ENCODE peak calls at places on chromosomes 4 and X, in four cellular contexts. One of them, this sample, is unnamed.
A peak's percentile ranks its signal among the peaks of the same experiment; 100 is the strongest.

GRCh38 chr4:89836031-89836777 is 757 bp downstream of the SNCA start:
- DNase-seq in heart left ventricle: no peak
- DNase-seq in Calu3: peak; percentile 3
- DNase-seq in RWPE1: no peak
- DNase-seq in this sample: no peak

GRCh38 chr4:302381-302780 is 2.9 kb downstream of the ZNF732 start:
- DNase-seq in heart left ventricle: no peak
- DNase-seq in Calu3: no peak
- DNase-seq in RWPE1: no peak
- DNase-seq in this sample: no peak

GRCh38 chrX:39196192-39197102 is 395.2 kb downstream of the MID1IP1 start:
- DNase-seq in heart left ventricle: no peak
- DNase-seq in Calu3: peak; percentile 34
- DNase-seq in RWPE1: peak; percentile 28
- DNase-seq in this sample: peak; percentile 71

GRCh38 chrX:40278340-40279090 is 180.8 kb upstream of the BCOR start:
- DNase-seq in heart left ventricle: no peak
- DNase-seq in Calu3: no peak
- DNase-seq in RWPE1: no peak
- DNase-seq in this sample: no peak

GRCh38 chrX:138759217-138759943 is 47.9 kb upstream of the FGF13 start:
- DNase-seq in heart left ventricle: no peak
- DNase-seq in Calu3: no peak
- DNase-seq in RWPE1: no peak
- DNase-seq in this sample: no peak

GRCh38 chr4:20381005-20381404 is 129.3 kb downstream of the SLIT2 start:
- DNase-seq in heart left ventricle: no peak
- DNase-seq in Calu3: no peak
- DNase-seq in RWPE1: no peak
- DNase-seq in this sample: no peak

GRCh38 chr4:2251795-2252529 is 9.9 kb downstream of the MXD4 start:
- DNase-seq in heart left ventricle: no peak
- DNase-seq in Calu3: no peak
- DNase-seq in RWPE1: no peak
- DNase-seq in this sample: no peak

GRCh38 chrX:46865281-46865680 is 28.4 kb downstream of the RP2 start:
- DNase-seq in heart left ventricle: no peak
- DNase-seq in Calu3: no peak
- DNase-seq in RWPE1: peak; percentile 35
- DNase-seq in this sample: peak; percentile 69

GRCh38 chr4:174318829-174319764 is 35.4 kb downstream of the CEP44 start:
- DNase-seq in heart left ventricle: no peak
- DNase-seq in Calu3: no peak
- DNase-seq in RWPE1: no peak
- DNase-seq in this sample: peak; percentile 45

GRCh38 chr4:25457053-25457715 is 80.1 kb downstream of the ANAPC4 start:
- DNase-seq in heart left ventricle: no peak
- DNase-seq in Calu3: no peak
- DNase-seq in RWPE1: peak; percentile 38
- DNase-seq in this sample: peak; percentile 65

GRCh38 chr4:15742637-15743036 is 35.5 kb upstream of the CD38 start:
- DNase-seq in heart left ventricle: no peak
- DNase-seq in Calu3: no peak
- DNase-seq in RWPE1: no peak
- DNase-seq in this sample: no peak

GRCh38 chr4:11805837-11806236 is 377.1 kb upstream of the HS3ST1 start:
- DNase-seq in heart left ventricle: no peak
- DNase-seq in Calu3: peak; percentile 2
- DNase-seq in RWPE1: peak; percentile 29
- DNase-seq in this sample: peak; percentile 37

GRCh38 chrX:44962944-44963343 is 90.0 kb downstream of the KDM6A start:
- DNase-seq in heart left ventricle: no peak
- DNase-seq in Calu3: no peak
- DNase-seq in RWPE1: no peak
- DNase-seq in this sample: no peak

GRCh38 chr4:119080721-119081541 is 54.7 kb upstream of the MYOZ2 start:
- DNase-seq in heart left ventricle: no peak
- DNase-seq in Calu3: no peak
- DNase-seq in RWPE1: no peak
- DNase-seq in this sample: peak; percentile 84

GRCh38 chr4:14069871-14070270 is 442.3 kb upstream of the BOD1L1 start:
- DNase-seq in heart left ventricle: no peak
- DNase-seq in Calu3: no peak
- DNase-seq in RWPE1: no peak
- DNase-seq in this sample: no peak

GRCh38 chr4:1238676-1239000 is 10.3 kb downstream of the CTBP1 start:
- DNase-seq in heart left ventricle: peak; percentile 10
- DNase-seq in Calu3: no peak
- DNase-seq in RWPE1: no peak
- DNase-seq in this sample: no peak

GRCh38 chrX:119272882-119273806 is 37.1 kb downstream of the PGRMC1 start:
- DNase-seq in heart left ventricle: peak; percentile 21
- DNase-seq in Calu3: peak; percentile 2
- DNase-seq in RWPE1: peak; percentile 41
- DNase-seq in this sample: no peak

GRCh38 chr4:155353923-155354540 is 22.7 kb downstream of the MAP9 start:
- DNase-seq in heart left ventricle: peak; percentile 49
- DNase-seq in Calu3: peak; percentile 70
- DNase-seq in RWPE1: peak; percentile 35
- DNase-seq in this sample: peak; percentile 73

GRCh38 chrX:40143001-40143400 is 45.2 kb upstream of the BCOR start:
- DNase-seq in heart left ventricle: no peak
- DNase-seq in Calu3: no peak
- DNase-seq in RWPE1: no peak
- DNase-seq in this sample: no peak

GRCh38 chr4:185738038-185738552 is 73.9 kb downstream of the SORBS2 start:
- DNase-seq in heart left ventricle: no peak
- DNase-seq in Calu3: no peak
- DNase-seq in RWPE1: no peak
- DNase-seq in this sample: no peak

GRCh38 chr4:183825346-183825745 is 79.8 kb upstream of the STOX2 start:
- DNase-seq in heart left ventricle: no peak
- DNase-seq in Calu3: no peak
- DNase-seq in RWPE1: no peak
- DNase-seq in this sample: no peak

GRCh38 chr4:2820216-2820982 is 23.2 kb upstream of the ADD1 start:
- DNase-seq in heart left ventricle: no peak
- DNase-seq in Calu3: no peak
- DNase-seq in RWPE1: no peak
- DNase-seq in this sample: no peak

GRCh38 chr4:40552536-40552935 is 77.1 kb downstream of the RBM47 start:
- DNase-seq in heart left ventricle: no peak
- DNase-seq in Calu3: no peak
- DNase-seq in RWPE1: peak; percentile 3
- DNase-seq in this sample: peak; percentile 59

GRCh38 chr4:40553995-40554394 is 75.7 kb downstream of the RBM47 start:
- DNase-seq in heart left ventricle: peak; percentile 24
- DNase-seq in Calu3: no peak
- DNase-seq in RWPE1: no peak
- DNase-seq in this sample: no peak

GRCh38 chr4:40547446-40548132 is 82.1 kb downstream of the RBM47 start:
- DNase-seq in heart left ventricle: no peak
- DNase-seq in Calu3: no peak
- DNase-seq in RWPE1: no peak
- DNase-seq in this sample: peak; percentile 27

GRCh38 chr4:40548256-40548655 is 81.4 kb downstream of the RBM47 start:
- DNase-seq in heart left ventricle: no peak
- DNase-seq in Calu3: no peak
- DNase-seq in RWPE1: no peak
- DNase-seq in this sample: no peak

GRCh38 chr4:40550900-40551546 is 78.6 kb downstream of the RBM47 start:
- DNase-seq in heart left ventricle: no peak
- DNase-seq in Calu3: peak; percentile 17
- DNase-seq in RWPE1: peak; percentile 36
- DNase-seq in this sample: peak; percentile 53
- TF ChIP-seq CTCF in heart left ventricle: no peak
- TF ChIP-seq CTCF in Calu3: no peak
- TF ChIP-seq CTCF in RWPE1: peak; percentile 65
- TF ChIP-seq CTCF in this sample: peak; percentile 59

GRCh38 chr4:109655396-109655795 is 47.8 kb downstream of the CASP6 start:
- DNase-seq in heart left ventricle: no peak
- DNase-seq in Calu3: no peak
- DNase-seq in RWPE1: no peak
- DNase-seq in this sample: no peak

GRCh38 chr4:109662786-109663185 is 40.5 kb downstream of the CASP6 start:
- DNase-seq in heart left ventricle: no peak
- DNase-seq in Calu3: no peak
- DNase-seq in RWPE1: no peak
- DNase-seq in this sample: no peak

GRCh38 chr4:109657854-109658253 is 45.4 kb downstream of the CASP6 start:
- DNase-seq in heart left ventricle: no peak
- DNase-seq in Calu3: no peak
- DNase-seq in RWPE1: no peak
- DNase-seq in this sample: no peak

GRCh38 chr4:109658871-109659410 is 44.3 kb downstream of the CASP6 start:
- DNase-seq in heart left ventricle: no peak
- DNase-seq in Calu3: no peak
- DNase-seq in RWPE1: no peak
- DNase-seq in this sample: no peak
- TF ChIP-seq CTCF in heart left ventricle: no peak
- TF ChIP-seq CTCF in Calu3: no peak
- TF ChIP-seq CTCF in RWPE1: no peak
- TF ChIP-seq CTCF in this sample: peak; percentile 20

DNA sequence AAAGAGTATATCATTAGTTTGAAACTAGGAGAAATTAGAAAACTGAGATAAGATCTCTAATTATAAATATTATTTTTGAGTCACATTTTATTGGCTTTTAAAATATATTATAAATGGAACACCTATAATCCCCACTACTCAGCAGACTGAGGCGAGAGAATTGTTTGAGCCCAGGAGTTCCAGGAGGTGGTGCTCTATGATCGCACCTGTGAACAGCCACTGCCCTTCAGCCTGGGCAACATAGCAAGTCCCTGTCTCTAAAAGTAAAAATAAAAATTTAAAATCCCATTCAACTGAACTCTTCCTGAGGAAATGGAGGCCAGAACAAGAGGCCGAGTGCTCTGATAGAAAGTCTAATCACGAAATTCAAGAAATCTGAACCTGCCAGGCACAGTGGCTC is 6.3 kb upstream of the C4orf36 start:
- DNase-seq in heart left ventricle: no peak
- DNase-seq in Calu3: no peak
- DNase-seq in RWPE1: no peak
- DNase-seq in this sample: peak; percentile 25
- TF ChIP-seq CTCF in heart left ventricle: no peak
- TF ChIP-seq CTCF in Calu3: no peak
- TF ChIP-seq CTCF in RWPE1: peak; percentile 36
- TF ChIP-seq CTCF in this sample: peak; percentile 27

GRCh38 chr4:79237836-79238235 is 88.0 kb downstream of the NAA11 start:
- DNase-seq in heart left ventricle: no peak
- DNase-seq in Calu3: no peak
- DNase-seq in RWPE1: no peak
- DNase-seq in this sample: no peak

GRCh38 chr4:79247695-79248394 is 78.0 kb downstream of the NAA11 start:
- DNase-seq in heart left ventricle: no peak
- DNase-seq in Calu3: no peak
- DNase-seq in RWPE1: no peak
- DNase-seq in this sample: no peak

GRCh38 chr4:79241846-79242245 is 84.0 kb downstream of the NAA11 start:
- DNase-seq in heart left ventricle: no peak
- DNase-seq in Calu3: no peak
- DNase-seq in RWPE1: no peak
- DNase-seq in this sample: peak; percentile 35
- TF ChIP-seq CTCF in heart left ventricle: no peak
- TF ChIP-seq CTCF in Calu3: no peak
- TF ChIP-seq CTCF in RWPE1: no peak
- TF ChIP-seq CTCF in this sample: peak; percentile 40

GRCh38 chr4:42655248-42655647 is 1.7 kb downstream of the ATP8A1 start:
- DNase-seq in heart left ventricle: no peak
- DNase-seq in Calu3: no peak
- DNase-seq in RWPE1: no peak
- DNase-seq in this sample: no peak

GRCh38 chr4:42653606-42654560 is 3.0 kb downstream of the ATP8A1 start:
- DNase-seq in heart left ventricle: no peak
- DNase-seq in Calu3: no peak
- DNase-seq in RWPE1: peak; percentile 21
- DNase-seq in this sample: peak; percentile 73

GRCh38 chr4:42655921-42656735 is 777 bp downstream of the ATP8A1 start:
- DNase-seq in heart left ventricle: peak; percentile 40
- DNase-seq in Calu3: peak; percentile 7
- DNase-seq in RWPE1: no peak
- DNase-seq in this sample: peak; percentile 63

GRCh38 chr4:42656736-42656985 is 244 bp downstream of the ATP8A1 start:
- DNase-seq in heart left ventricle: no peak
- DNase-seq in Calu3: no peak
- DNase-seq in RWPE1: no peak
- DNase-seq in this sample: no peak

DNA sequence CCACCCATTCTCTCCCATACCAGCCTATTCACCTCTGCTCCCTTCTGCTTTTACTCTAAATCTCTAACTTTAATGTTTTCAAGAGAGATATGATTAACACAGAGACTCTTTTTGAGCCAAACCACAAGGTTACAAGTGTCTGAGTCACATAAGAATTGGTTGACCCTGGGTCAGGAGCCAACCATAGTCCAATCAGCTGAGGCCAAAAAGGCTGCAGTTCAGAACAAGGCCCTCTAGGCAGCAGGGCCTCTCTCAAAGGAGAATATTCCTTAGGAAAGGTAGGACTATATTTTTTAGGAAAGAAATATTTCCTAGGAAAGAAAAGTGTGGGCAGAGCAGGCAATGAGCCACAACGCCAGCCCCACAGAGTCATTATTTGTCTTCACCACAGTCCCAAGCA is 2.3 kb downstream of the ATP8A1 start:
- DNase-seq in heart left ventricle: no peak
- DNase-seq in Calu3: peak; percentile 6
- DNase-seq in RWPE1: peak; percentile 70
- DNase-seq in this sample: peak; percentile 90
- TF ChIP-seq CTCF in heart left ventricle: no peak
- TF ChIP-seq CTCF in Calu3: no peak
- TF ChIP-seq CTCF in RWPE1: no peak
- TF ChIP-seq CTCF in this sample: peak; percentile 21

GRCh38 chr4:6388713-6389112 is 83.7 kb downstream of the PPP2R2C start:
- DNase-seq in heart left ventricle: no peak
- DNase-seq in Calu3: no peak
- DNase-seq in RWPE1: no peak
- DNase-seq in this sample: no peak

GRCh38 chr4:6386091-6386490 is 86.3 kb downstream of the PPP2R2C start:
- DNase-seq in heart left ventricle: peak; percentile 29
- DNase-seq in Calu3: no peak
- DNase-seq in RWPE1: peak; percentile 12
- DNase-seq in this sample: no peak

GRCh38 chr4:6389426-6389825 is 83.0 kb downstream of the PPP2R2C start:
- DNase-seq in heart left ventricle: no peak
- DNase-seq in Calu3: no peak
- DNase-seq in RWPE1: no peak
- DNase-seq in this sample: no peak

GRCh38 chr4:6390357-6390756 is 82.1 kb downstream of the PPP2R2C start:
- DNase-seq in heart left ventricle: peak; percentile 38
- DNase-seq in Calu3: no peak
- DNase-seq in RWPE1: no peak
- DNase-seq in this sample: no peak

GRCh38 chr4:6387946-6388345 is 84.5 kb downstream of the PPP2R2C start:
- DNase-seq in heart left ventricle: no peak
- DNase-seq in Calu3: no peak
- DNase-seq in RWPE1: no peak
- DNase-seq in this sample: no peak
- TF ChIP-seq CTCF in heart left ventricle: no peak
- TF ChIP-seq CTCF in Calu3: no peak
- TF ChIP-seq CTCF in RWPE1: no peak
- TF ChIP-seq CTCF in this sample: no peak

GRCh38 chr4:169270156-169270809 is 473 bp downstream of the SH3RF1 start:
- DNase-seq in heart left ventricle: peak; percentile 70
- DNase-seq in Calu3: peak; percentile 45
- DNase-seq in RWPE1: peak; percentile 59
- DNase-seq in this sample: peak; percentile 48
- TF ChIP-seq CTCF in heart left ventricle: no peak
- TF ChIP-seq CTCF in Calu3: no peak
- TF ChIP-seq CTCF in RWPE1: peak; percentile 29
- TF ChIP-seq CTCF in this sample: no peak

This sample was measured in PC-3.